ENCODE peak calls at places on chromosomes 1 and 21, in eight cellular contexts. One of them, this sample, is unnamed.

GRCh38 chr1:47930215-47930885 is 66.8 kb downstream of the TRABD2B start:
- DNase-seq in hepatocyte: peak; percentile 45
- DNase-seq in OCI-LY7: no peak
- DNase-seq in GM23338: no peak
- DNase-seq in neural progenitor cell: no peak
- DNase-seq in GM23248: no peak
- DNase-seq in SK-N-SH: peak; percentile 31
- DNase-seq in PC-3: no peak
- DNase-seq in this sample: no peak

GRCh38 chr1:41423511-41424191 is 60.8 kb downstream of the EDN2 start:
- DNase-seq in hepatocyte: no peak
- DNase-seq in OCI-LY7: no peak
- DNase-seq in GM23338: peak; percentile 70
- DNase-seq in neural progenitor cell: peak; percentile 56
- DNase-seq in GM23248: no peak
- DNase-seq in SK-N-SH: peak; percentile 72
- DNase-seq in PC-3: peak; percentile 16
- DNase-seq in this sample: no peak

GRCh38 chr1:41615981-41616380 is 131.5 kb upstream of the EDN2 start:
- DNase-seq in hepatocyte: no peak
- DNase-seq in OCI-LY7: no peak
- DNase-seq in GM23338: no peak
- DNase-seq in neural progenitor cell: no peak
- DNase-seq in GM23248: no peak
- DNase-seq in SK-N-SH: no peak
- DNase-seq in PC-3: no peak
- DNase-seq in this sample: no peak

GRCh38 chr1:154334647-154335350 is 9.5 kb downstream of the ATP8B2 start:
- DNase-seq in hepatocyte: peak; percentile 94
- DNase-seq in OCI-LY7: peak; percentile 89
- DNase-seq in GM23338: peak; percentile 97
- DNase-seq in neural progenitor cell: peak; percentile 94
- DNase-seq in GM23248: peak; percentile 93
- DNase-seq in SK-N-SH: peak; percentile 88
- DNase-seq in PC-3: peak; percentile 86
- DNase-seq in this sample: no peak

GRCh38 chr1:56798053-56798471 is 21.1 kb downstream of the FYB2 start:
- DNase-seq in hepatocyte: no peak
- DNase-seq in OCI-LY7: no peak
- DNase-seq in GM23338: peak; percentile 65
- DNase-seq in neural progenitor cell: peak; percentile 42
- DNase-seq in GM23248: peak; percentile 64
- DNase-seq in SK-N-SH: no peak
- DNase-seq in PC-3: no peak
- DNase-seq in this sample: no peak

GRCh38 chr1:80656011-80656627 is 1144.6 kb upstream of the ADGRL2 start:
- DNase-seq in hepatocyte: peak; percentile 71
- DNase-seq in OCI-LY7: peak; percentile 34
- DNase-seq in GM23338: peak; percentile 71
- DNase-seq in neural progenitor cell: peak; percentile 58
- DNase-seq in GM23248: no peak
- DNase-seq in SK-N-SH: peak; percentile 22
- DNase-seq in PC-3: peak; percentile 59
- DNase-seq in this sample: peak; percentile 13

GRCh38 chr1:230365723-230366307 is 60.3 kb downstream of the PGBD5 start:
- DNase-seq in hepatocyte: no peak
- DNase-seq in OCI-LY7: no peak
- DNase-seq in GM23338: peak; percentile 16
- DNase-seq in neural progenitor cell: peak; percentile 36
- DNase-seq in GM23248: no peak
- DNase-seq in SK-N-SH: no peak
- DNase-seq in PC-3: no peak
- DNase-seq in this sample: no peak

GRCh38 chr1:224203243-224204016 is 20.4 kb downstream of the DEGS1 start:
- DNase-seq in hepatocyte: no peak
- DNase-seq in OCI-LY7: peak; percentile 73
- DNase-seq in GM23338: peak; percentile 77
- DNase-seq in neural progenitor cell: peak; percentile 35
- DNase-seq in GM23248: peak; percentile 57
- DNase-seq in SK-N-SH: peak; percentile 40
- DNase-seq in PC-3: peak; percentile 71
- DNase-seq in this sample: no peak

GRCh38 chr1:31036749-31037500 is 28.6 kb downstream of the PUM1 start:
- DNase-seq in hepatocyte: no peak
- DNase-seq in OCI-LY7: no peak
- DNase-seq in GM23338: no peak
- DNase-seq in neural progenitor cell: no peak
- DNase-seq in GM23248: peak; percentile 26
- DNase-seq in SK-N-SH: no peak
- DNase-seq in PC-3: no peak
- DNase-seq in this sample: no peak

GRCh38 chr1:75672528-75673393 is 51.7 kb upstream of the ACADM start:
- DNase-seq in hepatocyte: peak; percentile 57
- DNase-seq in OCI-LY7: no peak
- DNase-seq in GM23338: peak; percentile 68
- DNase-seq in neural progenitor cell: peak; percentile 19
- DNase-seq in GM23248: peak; percentile 90
- DNase-seq in SK-N-SH: no peak
- DNase-seq in PC-3: peak; percentile 84
- DNase-seq in this sample: peak; percentile 55

GRCh38 chr1:230456478-230456877 is 30.3 kb upstream of the PGBD5 start:
- DNase-seq in hepatocyte: no peak
- DNase-seq in OCI-LY7: no peak
- DNase-seq in GM23338: no peak
- DNase-seq in neural progenitor cell: no peak
- DNase-seq in GM23248: no peak
- DNase-seq in SK-N-SH: no peak
- DNase-seq in PC-3: no peak
- DNase-seq in this sample: no peak

GRCh38 chr1:162070094-162070748 is 730 bp downstream of the NOS1AP start:
- DNase-seq in hepatocyte: peak; percentile 37
- DNase-seq in OCI-LY7: no peak
- DNase-seq in GM23338: peak; percentile 81
- DNase-seq in neural progenitor cell: peak; percentile 50
- DNase-seq in GM23248: peak; percentile 10
- DNase-seq in SK-N-SH: no peak
- DNase-seq in PC-3: peak; percentile 58
- DNase-seq in this sample: no peak

GRCh38 chr1:165650981-165651625 is 20.1 kb downstream of the MGST3 start:
- DNase-seq in hepatocyte: no peak
- DNase-seq in OCI-LY7: no peak
- DNase-seq in GM23338: no peak
- DNase-seq in neural progenitor cell: no peak
- DNase-seq in GM23248: no peak
- DNase-seq in SK-N-SH: no peak
- DNase-seq in PC-3: no peak
- DNase-seq in this sample: no peak
- TF ChIP-seq EZH2phosphoT487 in hepatocyte: no peak
- TF ChIP-seq EZH2phosphoT487 in OCI-LY7: no peak
- TF ChIP-seq EZH2phosphoT487 in GM23338: no peak
- TF ChIP-seq EZH2phosphoT487 in neural progenitor cell: no peak
- TF ChIP-seq EZH2phosphoT487 in GM23248: no peak
- TF ChIP-seq EZH2phosphoT487 in SK-N-SH: no peak
- TF ChIP-seq EZH2phosphoT487 in PC-3: no peak
- TF ChIP-seq EZH2phosphoT487 in this sample: no peak

GRCh38 chr1:81833722-81834121 is 33.0 kb downstream of the ADGRL2 start:
- DNase-seq in hepatocyte: no peak
- DNase-seq in OCI-LY7: no peak
- DNase-seq in GM23338: no peak
- DNase-seq in neural progenitor cell: no peak
- DNase-seq in GM23248: no peak
- DNase-seq in SK-N-SH: no peak
- DNase-seq in PC-3: no peak
- DNase-seq in this sample: no peak

GRCh38 chr1:81832573-81832972 is 31.8 kb downstream of the ADGRL2 start:
- DNase-seq in hepatocyte: peak; percentile 8
- DNase-seq in OCI-LY7: no peak
- DNase-seq in GM23338: peak; percentile 44
- DNase-seq in neural progenitor cell: peak; percentile 21
- DNase-seq in GM23248: peak; percentile 74
- DNase-seq in SK-N-SH: no peak
- DNase-seq in PC-3: no peak
- DNase-seq in this sample: no peak

GRCh38 chr1:81836007-81836626 is 35.4 kb downstream of the ADGRL2 start:
- DNase-seq in hepatocyte: no peak
- DNase-seq in OCI-LY7: no peak
- DNase-seq in GM23338: no peak
- DNase-seq in neural progenitor cell: no peak
- DNase-seq in GM23248: no peak
- DNase-seq in SK-N-SH: no peak
- DNase-seq in PC-3: no peak
- DNase-seq in this sample: no peak

GRCh38 chr1:81834268-81834667 is 33.5 kb downstream of the ADGRL2 start:
- DNase-seq in hepatocyte: no peak
- DNase-seq in OCI-LY7: no peak
- DNase-seq in GM23338: no peak
- DNase-seq in neural progenitor cell: no peak
- DNase-seq in GM23248: no peak
- DNase-seq in SK-N-SH: no peak
- DNase-seq in PC-3: no peak
- DNase-seq in this sample: no peak

DNA sequence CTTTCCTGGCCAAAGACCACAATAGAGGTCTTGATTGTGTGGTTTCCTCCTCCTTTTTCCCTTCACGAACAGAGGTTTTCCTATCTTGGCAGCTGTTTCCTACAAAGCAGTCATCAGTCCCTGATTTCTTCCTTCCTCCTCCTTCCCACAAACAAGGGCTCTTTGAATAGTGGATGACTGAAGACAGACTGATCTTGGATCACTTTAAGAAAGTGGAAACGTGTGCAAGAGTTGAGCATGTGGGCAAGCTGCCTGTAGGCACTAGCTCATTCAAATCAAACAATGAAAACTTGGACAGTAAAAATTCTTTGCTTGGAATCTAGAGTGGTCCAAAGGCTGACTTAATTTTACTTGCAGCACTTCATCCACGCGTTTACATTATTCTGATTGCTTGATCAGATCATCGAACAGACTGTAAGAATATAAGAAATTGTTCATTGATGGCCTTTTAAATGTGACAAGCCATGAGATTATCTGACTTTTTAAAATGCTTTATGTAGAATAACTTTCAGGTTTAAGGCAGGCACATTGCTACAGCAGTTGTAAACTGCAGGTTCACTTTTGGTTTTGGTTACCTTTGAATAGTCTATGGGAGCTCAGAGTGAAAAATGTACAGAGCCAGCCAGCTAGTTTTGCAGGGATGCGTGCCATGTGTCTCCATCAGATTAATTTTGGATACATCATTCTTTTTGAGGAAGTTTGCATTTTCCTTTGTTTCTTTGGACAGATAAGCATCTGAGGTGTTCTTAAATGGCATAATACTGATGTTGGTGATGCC is 34.4 kb downstream of the ADGRL2 start:
- DNase-seq in hepatocyte: no peak
- DNase-seq in OCI-LY7: no peak
- DNase-seq in GM23338: no peak
- DNase-seq in neural progenitor cell: peak; percentile 33
- DNase-seq in GM23248: peak; percentile 60
- DNase-seq in SK-N-SH: no peak
- DNase-seq in PC-3: no peak
- DNase-seq in this sample: no peak
- TF ChIP-seq EZH2phosphoT487 in hepatocyte: no peak
- TF ChIP-seq EZH2phosphoT487 in OCI-LY7: no peak
- TF ChIP-seq EZH2phosphoT487 in GM23338: no peak
- TF ChIP-seq EZH2phosphoT487 in neural progenitor cell: no peak
- TF ChIP-seq EZH2phosphoT487 in GM23248: no peak
- TF ChIP-seq EZH2phosphoT487 in SK-N-SH: no peak
- TF ChIP-seq EZH2phosphoT487 in PC-3: no peak
- TF ChIP-seq EZH2phosphoT487 in this sample: no peak

GRCh38 chr21:45148316-45149000 is 74.1 kb downstream of the ADARB1 start:
- DNase-seq in hepatocyte: no peak
- DNase-seq in OCI-LY7: no peak
- DNase-seq in GM23338: no peak
- DNase-seq in neural progenitor cell: no peak
- DNase-seq in GM23248: no peak
- DNase-seq in SK-N-SH: no peak
- DNase-seq in PC-3: no peak
- DNase-seq in this sample: no peak

GRCh38 chr21:45151484-45152115 is 77.2 kb downstream of the ADARB1 start:
- DNase-seq in hepatocyte: no peak
- DNase-seq in OCI-LY7: peak; percentile 42
- DNase-seq in GM23338: no peak
- DNase-seq in neural progenitor cell: peak; percentile 62
- DNase-seq in GM23248: peak; percentile 28
- DNase-seq in SK-N-SH: no peak
- DNase-seq in PC-3: no peak
- DNase-seq in this sample: no peak

GRCh38 chr21:45149021-45149420 is 74.6 kb downstream of the ADARB1 start:
- DNase-seq in hepatocyte: no peak
- DNase-seq in OCI-LY7: no peak
- DNase-seq in GM23338: no peak
- DNase-seq in neural progenitor cell: no peak
- DNase-seq in GM23248: no peak
- DNase-seq in SK-N-SH: no peak
- DNase-seq in PC-3: no peak
- DNase-seq in this sample: no peak

GRCh38 chr21:45152265-45152746 is 77.9 kb downstream of the ADARB1 start:
- DNase-seq in hepatocyte: peak; percentile 40
- DNase-seq in OCI-LY7: peak; percentile 77
- DNase-seq in GM23338: peak; percentile 60
- DNase-seq in neural progenitor cell: peak; percentile 77
- DNase-seq in GM23248: no peak
- DNase-seq in SK-N-SH: no peak
- DNase-seq in PC-3: no peak
- DNase-seq in this sample: no peak

DNA sequence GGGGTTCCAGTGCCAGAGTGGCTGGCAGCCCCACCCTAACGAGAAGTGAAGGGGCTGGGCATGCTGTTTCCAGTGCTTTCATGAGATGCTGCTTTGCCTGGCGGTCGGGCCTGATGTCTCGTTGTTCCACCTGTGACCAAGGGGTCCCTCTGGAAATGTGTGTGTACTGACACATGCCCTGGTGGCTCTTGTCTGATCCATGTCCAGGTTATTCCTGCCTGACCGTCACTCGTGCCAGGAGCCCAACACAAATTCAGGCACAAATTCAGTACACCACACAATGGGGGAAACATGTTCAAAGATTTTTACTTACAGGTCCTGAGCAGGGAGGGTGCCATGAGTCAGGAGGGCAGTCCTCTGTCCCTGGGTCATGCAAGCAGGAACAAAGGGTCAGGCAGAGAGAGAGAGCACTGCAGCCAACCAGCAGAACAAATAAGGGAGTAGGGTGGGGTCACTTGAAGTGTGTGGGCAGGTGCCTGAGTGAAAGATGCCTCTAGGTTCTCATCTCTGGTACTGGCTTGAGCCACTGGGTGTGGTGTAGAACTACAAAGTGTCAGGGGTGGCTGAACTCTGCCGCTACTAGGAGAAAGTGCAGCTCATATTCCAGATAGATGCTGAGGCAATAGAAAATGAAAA is 76.4 kb downstream of the ADARB1 start:
- DNase-seq in hepatocyte: no peak
- DNase-seq in OCI-LY7: no peak
- DNase-seq in GM23338: no peak
- DNase-seq in neural progenitor cell: peak; percentile 41
- DNase-seq in GM23248: no peak
- DNase-seq in SK-N-SH: no peak
- DNase-seq in PC-3: no peak
- DNase-seq in this sample: no peak
- TF ChIP-seq EZH2phosphoT487 in hepatocyte: no peak
- TF ChIP-seq EZH2phosphoT487 in OCI-LY7: no peak
- TF ChIP-seq EZH2phosphoT487 in GM23338: no peak
- TF ChIP-seq EZH2phosphoT487 in neural progenitor cell: no peak
- TF ChIP-seq EZH2phosphoT487 in GM23248: no peak
- TF ChIP-seq EZH2phosphoT487 in SK-N-SH: no peak
- TF ChIP-seq EZH2phosphoT487 in PC-3: no peak
- TF ChIP-seq EZH2phosphoT487 in this sample: no peak

GRCh38 chr1:213055087-213055591 is 4.1 kb downstream of the RPS6KC1 start:
- DNase-seq in hepatocyte: no peak
- DNase-seq in OCI-LY7: no peak
- DNase-seq in GM23338: no peak
- DNase-seq in neural progenitor cell: no peak
- DNase-seq in GM23248: no peak
- DNase-seq in SK-N-SH: no peak
- DNase-seq in PC-3: peak; percentile 44
- DNase-seq in this sample: no peak
- TF ChIP-seq EZH2phosphoT487 in hepatocyte: no peak
- TF ChIP-seq EZH2phosphoT487 in OCI-LY7: no peak
- TF ChIP-seq EZH2phosphoT487 in GM23338: no peak
- TF ChIP-seq EZH2phosphoT487 in neural progenitor cell: no peak
- TF ChIP-seq EZH2phosphoT487 in GM23248: no peak
- TF ChIP-seq EZH2phosphoT487 in SK-N-SH: no peak
- TF ChIP-seq EZH2phosphoT487 in PC-3: no peak
- TF ChIP-seq EZH2phosphoT487 in this sample: no peak